ENCODE peak calls at places on chromosomes 7 and 10, in eight cellular contexts. One of them, this sample, is unnamed.

GRCh38 chr10:114026189-114027040 is 17.3 kb upstream of the ADRB1 start:
- DNase-seq in astrocyte: peak; percentile 79
- DNase-seq in mesenchymal stem cell: peak; percentile 86
- DNase-seq in fibroblast of lung: peak; percentile 49
- DNase-seq in colonic mucosa: no peak
- DNase-seq in IMR-90: peak; percentile 53
- DNase-seq in DND-41: no peak
- DNase-seq in MM.1S: no peak
- DNase-seq in this sample: peak; percentile 72

GRCh38 chr10:70097459-70097858 is 35.2 kb downstream of the AIFM2 start:
- DNase-seq in mesenchymal stem cell: no peak
- DNase-seq in fibroblast of lung: no peak
- DNase-seq in MM.1S: no peak
- DNase-seq in DND-41: no peak
- DNase-seq in astrocyte: no peak
- DNase-seq in IMR-90: no peak
- DNase-seq in colonic mucosa: no peak
- DNase-seq in this sample: no peak

GRCh38 chr10:46311501-46311951 is 24.7 kb downstream of the ANTXRL start:
- DNase-seq in astrocyte: no peak
- DNase-seq in mesenchymal stem cell: no peak
- DNase-seq in colonic mucosa: no peak
- DNase-seq in DND-41: no peak
- DNase-seq in fibroblast of lung: no peak
- DNase-seq in MM.1S: no peak
- DNase-seq in IMR-90: no peak
- DNase-seq in this sample: no peak

GRCh38 chr10:29499993-29500537 is 134.7 kb downstream of the SVIL start:
- DNase-seq in astrocyte: no peak
- DNase-seq in MM.1S: no peak
- DNase-seq in mesenchymal stem cell: no peak
- DNase-seq in fibroblast of lung: no peak
- DNase-seq in colonic mucosa: no peak
- DNase-seq in IMR-90: no peak
- DNase-seq in DND-41: no peak
- DNase-seq in this sample: no peak

GRCh38 chr10:129096340-129096984 is 370.6 kb upstream of the MGMT start:
- DNase-seq in mesenchymal stem cell: peak; percentile 63
- DNase-seq in astrocyte: peak; percentile 6
- DNase-seq in IMR-90: peak; percentile 80
- DNase-seq in fibroblast of lung: peak; percentile 100
- DNase-seq in MM.1S: no peak
- DNase-seq in colonic mucosa: no peak
- DNase-seq in DND-41: no peak
- DNase-seq in this sample: no peak

GRCh38 chr10:114684822-114685209 is 26.7 kb upstream of the ABLIM1 start:
- DNase-seq in mesenchymal stem cell: peak; percentile 82
- DNase-seq in fibroblast of lung: peak; percentile 51
- DNase-seq in colonic mucosa: peak; percentile 62
- DNase-seq in IMR-90: peak; percentile 85
- DNase-seq in DND-41: no peak
- DNase-seq in MM.1S: no peak
- DNase-seq in astrocyte: peak; percentile 85
- DNase-seq in this sample: peak; percentile 49

GRCh38 chr7:105926131-105926530 is 36.9 kb upstream of the CDHR3 start:
- DNase-seq in DND-41: no peak
- DNase-seq in mesenchymal stem cell: no peak
- DNase-seq in IMR-90: no peak
- DNase-seq in colonic mucosa: no peak
- DNase-seq in fibroblast of lung: peak; percentile 23
- DNase-seq in MM.1S: no peak
- DNase-seq in astrocyte: no peak
- DNase-seq in this sample: no peak

GRCh38 chr7:80284848-80285247 is 150.2 kb downstream of the GNAI1 start:
- DNase-seq in MM.1S: no peak
- DNase-seq in colonic mucosa: no peak
- DNase-seq in DND-41: no peak
- DNase-seq in fibroblast of lung: peak; percentile 95
- DNase-seq in mesenchymal stem cell: peak; percentile 90
- DNase-seq in astrocyte: peak; percentile 87
- DNase-seq in IMR-90: peak; percentile 95
- DNase-seq in this sample: no peak

GRCh38 chr7:35802649-35803048 is 1.8 kb downstream of the SEPTIN7 start:
- DNase-seq in IMR-90: peak; percentile 15
- DNase-seq in colonic mucosa: peak; percentile 18
- DNase-seq in MM.1S: no peak
- DNase-seq in mesenchymal stem cell: no peak
- DNase-seq in fibroblast of lung: no peak
- DNase-seq in DND-41: peak; percentile 35
- DNase-seq in astrocyte: peak; percentile 6
- DNase-seq in this sample: no peak

GRCh38 chr7:144524271-144524670 is 120.8 kb upstream of the NOBOX start:
- DNase-seq in DND-41: no peak
- DNase-seq in mesenchymal stem cell: no peak
- DNase-seq in IMR-90: no peak
- DNase-seq in MM.1S: no peak
- DNase-seq in fibroblast of lung: no peak
- DNase-seq in astrocyte: no peak
- DNase-seq in colonic mucosa: no peak
- DNase-seq in this sample: no peak

GRCh38 chr10:125148576-125148975 is 11.8 kb downstream of the CTBP2 start:
- DNase-seq in MM.1S: no peak
- DNase-seq in colonic mucosa: no peak
- DNase-seq in DND-41: no peak
- DNase-seq in mesenchymal stem cell: peak; percentile 32
- DNase-seq in IMR-90: no peak
- DNase-seq in astrocyte: no peak
- DNase-seq in fibroblast of lung: no peak
- DNase-seq in this sample: no peak

GRCh38 chr7:135670179-135670578 is 7.9 kb downstream of the STMP1 start:
- DNase-seq in fibroblast of lung: peak; percentile 67
- DNase-seq in astrocyte: peak; percentile 77
- DNase-seq in colonic mucosa: no peak
- DNase-seq in DND-41: no peak
- DNase-seq in IMR-90: peak; percentile 86
- DNase-seq in MM.1S: no peak
- DNase-seq in mesenchymal stem cell: peak; percentile 50
- DNase-seq in this sample: no peak

GRCh38 chr7:19333706-19334105 is 188.5 kb upstream of the FERD3L start:
- DNase-seq in DND-41: no peak
- DNase-seq in MM.1S: no peak
- DNase-seq in fibroblast of lung: no peak
- DNase-seq in mesenchymal stem cell: no peak
- DNase-seq in IMR-90: no peak
- DNase-seq in colonic mucosa: no peak
- DNase-seq in astrocyte: no peak
- DNase-seq in this sample: no peak

GRCh38 chr7:37118029-37118428 is 330.6 kb downstream of the ELMO1 start:
- DNase-seq in mesenchymal stem cell: no peak
- DNase-seq in colonic mucosa: no peak
- DNase-seq in fibroblast of lung: no peak
- DNase-seq in astrocyte: no peak
- DNase-seq in MM.1S: no peak
- DNase-seq in IMR-90: no peak
- DNase-seq in DND-41: no peak
- DNase-seq in this sample: no peak

GRCh38 chr7:116981887-116982430 is 28.7 kb downstream of the ST7 start:
- DNase-seq in mesenchymal stem cell: no peak
- DNase-seq in fibroblast of lung: no peak
- DNase-seq in astrocyte: no peak
- DNase-seq in IMR-90: no peak
- DNase-seq in DND-41: no peak
- DNase-seq in colonic mucosa: no peak
- DNase-seq in MM.1S: no peak
- DNase-seq in this sample: no peak

GRCh38 chr10:30055094-30055701 is 4.2 kb downstream of the JCAD start:
- DNase-seq in fibroblast of lung: peak; percentile 31
- DNase-seq in mesenchymal stem cell: peak; percentile 70
- DNase-seq in colonic mucosa: no peak
- DNase-seq in MM.1S: no peak
- DNase-seq in astrocyte: peak; percentile 56
- DNase-seq in IMR-90: peak; percentile 67
- DNase-seq in DND-41: no peak
- DNase-seq in this sample: no peak

GRCh38 chr10:43077421-43078171 is 727 bp downstream of the RET start:
- DNase-seq in IMR-90: no peak
- DNase-seq in DND-41: no peak
- DNase-seq in MM.1S: no peak
- DNase-seq in colonic mucosa: no peak
- DNase-seq in mesenchymal stem cell: no peak
- DNase-seq in astrocyte: no peak
- DNase-seq in fibroblast of lung: no peak
- DNase-seq in this sample: peak; percentile 18

GRCh38 chr10:21159669-21160068 is 262.6 kb upstream of the NEBL start:
- DNase-seq in mesenchymal stem cell: no peak
- DNase-seq in astrocyte: no peak
- DNase-seq in IMR-90: no peak
- DNase-seq in DND-41: no peak
- DNase-seq in fibroblast of lung: no peak
- DNase-seq in MM.1S: no peak
- DNase-seq in colonic mucosa: no peak
- DNase-seq in this sample: no peak

GRCh38 chr7:92634924-92635519 is 44.8 kb upstream of the FAM133B start:
- DNase-seq in colonic mucosa: peak; percentile 37
- DNase-seq in MM.1S: peak; percentile 17
- DNase-seq in mesenchymal stem cell: peak; percentile 94
- DNase-seq in IMR-90: peak; percentile 90
- DNase-seq in fibroblast of lung: peak; percentile 68
- DNase-seq in astrocyte: peak; percentile 84
- DNase-seq in DND-41: no peak
- DNase-seq in this sample: peak; percentile 41

DNA sequence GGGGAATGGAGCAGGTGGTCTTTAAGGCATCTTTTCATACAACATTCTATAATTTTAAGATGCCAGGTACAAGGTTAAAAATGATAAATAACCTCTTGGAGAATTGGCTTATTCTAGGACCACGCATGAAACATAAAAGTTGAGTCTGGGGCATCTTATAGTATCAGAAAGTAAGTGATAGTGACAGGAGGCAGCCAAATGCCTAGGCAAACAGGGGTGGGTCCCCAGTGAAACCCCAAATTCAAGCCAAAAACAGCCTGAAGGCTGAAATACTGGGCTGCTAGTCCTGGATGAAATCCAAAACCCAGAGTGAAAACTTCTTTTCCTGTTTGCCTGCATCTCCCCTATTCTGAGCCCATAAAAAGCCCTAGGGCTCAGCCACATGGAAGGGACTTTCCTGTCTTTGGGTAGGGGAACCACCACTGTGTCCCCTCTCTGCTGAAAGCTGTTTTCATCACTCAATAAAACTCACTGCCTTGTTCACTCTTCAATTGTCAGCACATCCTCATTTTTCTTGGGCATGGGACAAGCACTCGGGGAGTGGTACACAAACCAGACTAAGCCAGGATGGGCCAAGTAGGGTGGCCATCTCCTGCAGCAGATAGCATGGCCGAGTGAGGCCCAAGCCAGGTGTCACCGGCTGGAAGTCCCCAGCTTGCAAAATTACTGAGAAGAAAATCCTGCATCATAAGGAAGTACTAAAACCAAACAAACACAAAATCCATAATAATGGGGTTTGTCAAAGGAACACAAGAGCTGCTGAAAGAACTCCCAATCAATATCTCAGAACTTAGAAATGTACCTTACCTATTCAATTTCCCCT is 241.6 kb upstream of the GALNT17 start:
- DNase-seq in fibroblast of lung: no peak
- DNase-seq in DND-41: no peak
- DNase-seq in IMR-90: no peak
- DNase-seq in colonic mucosa: no peak
- DNase-seq in MM.1S: no peak
- DNase-seq in mesenchymal stem cell: no peak
- DNase-seq in astrocyte: no peak
- DNase-seq in this sample: no peak
- H3K9ac ChIP-seq in fibroblast of lung: no peak overlapping the region
- H3K9ac ChIP-seq in DND-41: no peak overlapping the region
- H3K9ac ChIP-seq in IMR-90: no peak overlapping the region
- H3K9ac ChIP-seq in colonic mucosa: no peak overlapping the region
- H3K9ac ChIP-seq in MM.1S: no peak overlapping the region
- H3K9ac ChIP-seq in mesenchymal stem cell: no peak overlapping the region
- H3K9ac ChIP-seq in astrocyte: no peak overlapping the region
- H3K9ac ChIP-seq in this sample: no peak overlapping the region

DNA sequence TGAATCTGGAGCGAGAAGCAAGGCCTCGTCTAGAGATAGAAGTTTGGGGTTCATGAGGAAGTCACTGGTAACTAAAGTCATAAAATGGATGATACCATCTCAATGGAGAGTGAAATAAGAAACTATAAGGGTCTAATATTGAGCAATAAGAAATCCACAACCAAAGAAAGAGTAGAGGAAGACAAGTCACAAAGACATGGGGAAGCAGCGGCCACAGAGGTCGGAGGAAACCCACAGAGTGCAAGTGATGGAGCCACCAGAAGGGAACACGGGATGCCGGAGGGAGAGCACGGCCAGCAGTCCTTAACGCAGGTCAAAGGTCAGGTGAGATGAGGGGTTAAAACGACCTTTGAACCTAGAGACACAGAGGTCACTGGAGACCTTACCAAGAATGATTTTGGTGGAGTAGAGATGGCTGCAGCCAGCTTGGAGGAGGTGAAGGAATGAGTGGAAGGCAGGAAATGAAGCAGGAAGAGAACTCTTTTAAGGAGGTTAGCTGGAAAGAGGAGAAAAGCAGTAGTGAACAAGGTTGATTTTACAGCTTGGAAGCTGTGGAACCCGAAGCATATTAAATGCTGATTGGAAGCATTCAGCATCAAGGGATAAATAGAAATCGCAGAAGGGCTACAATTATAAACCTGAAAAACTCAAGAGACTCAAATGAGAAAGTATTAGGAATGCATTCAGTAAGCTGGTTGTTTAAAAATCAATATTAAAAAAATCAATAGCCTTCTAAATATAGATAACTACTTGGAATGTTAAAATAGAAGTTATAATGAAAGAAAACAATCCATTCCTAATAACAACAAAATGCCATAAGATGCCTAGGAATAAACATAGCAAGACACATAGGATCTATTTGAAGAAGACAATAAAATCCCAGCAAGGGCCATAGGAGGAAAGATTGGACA is 93.7 kb downstream of the SVOPL start:
- DNase-seq in DND-41: no peak
- DNase-seq in astrocyte: no peak
- DNase-seq in IMR-90: no peak
- DNase-seq in MM.1S: no peak
- DNase-seq in mesenchymal stem cell: no peak
- DNase-seq in colonic mucosa: no peak
- DNase-seq in fibroblast of lung: no peak
- DNase-seq in this sample: no peak
- H3K9ac ChIP-seq in DND-41: no peak overlapping the region
- H3K9ac ChIP-seq in astrocyte: no peak overlapping the region
- H3K9ac ChIP-seq in IMR-90: no peak overlapping the region
- H3K9ac ChIP-seq in MM.1S: no peak overlapping the region
- H3K9ac ChIP-seq in mesenchymal stem cell: no peak overlapping the region
- H3K9ac ChIP-seq in colonic mucosa: no peak overlapping the region
- H3K9ac ChIP-seq in fibroblast of lung: no peak overlapping the region
- H3K9ac ChIP-seq in this sample: no peak overlapping the region

GRCh38 chr7:2437537-2438148 is 34.2 kb downstream of the CHST12 start:
- DNase-seq in IMR-90: no peak
- DNase-seq in fibroblast of lung: no peak
- DNase-seq in DND-41: no peak
- DNase-seq in colonic mucosa: no peak
- DNase-seq in MM.1S: no peak
- DNase-seq in astrocyte: no peak
- DNase-seq in mesenchymal stem cell: no peak
- DNase-seq in this sample: no peak
- H3K9ac ChIP-seq in IMR-90: no peak overlapping the region
- H3K9ac ChIP-seq in fibroblast of lung: no peak overlapping the region
- H3K9ac ChIP-seq in DND-41: no peak overlapping the region
- H3K9ac ChIP-seq in colonic mucosa: no peak overlapping the region
- H3K9ac ChIP-seq in MM.1S: no peak overlapping the region
- H3K9ac ChIP-seq in astrocyte: no peak overlapping the region
- H3K9ac ChIP-seq in mesenchymal stem cell: no peak overlapping the region
- H3K9ac ChIP-seq in this sample: no peak overlapping the region

GRCh38 chr7:39650676-39651075 is 27.3 kb downstream of the RALA start:
- DNase-seq in MM.1S: no peak
- DNase-seq in DND-41: no peak
- DNase-seq in fibroblast of lung: peak; percentile 78
- DNase-seq in mesenchymal stem cell: peak; percentile 28
- DNase-seq in IMR-90: peak; percentile 81
- DNase-seq in astrocyte: peak; percentile 79
- DNase-seq in colonic mucosa: no peak
- DNase-seq in this sample: no peak
- H3K9ac ChIP-seq in MM.1S: no peak overlapping the region
- H3K9ac ChIP-seq in DND-41: no peak overlapping the region
- H3K9ac ChIP-seq in fibroblast of lung: no peak overlapping the region
- H3K9ac ChIP-seq in mesenchymal stem cell: peak overlapping the region; percentile 55
- H3K9ac ChIP-seq in IMR-90: no peak overlapping the region
- H3K9ac ChIP-seq in astrocyte: no peak overlapping the region
- H3K9ac ChIP-seq in colonic mucosa: no peak overlapping the region
- H3K9ac ChIP-seq in this sample: no peak overlapping the region